ENCODE peak calls at places on chromosomes 4 and X, in five cellular contexts. S, R, E, P and N are unnamed samples.

GRCh38 chr4:108620933-108621905 is 843 bp downstream of the RPL34 start:
- ATAC-seq in S (no peak), R (no peak), E (no peak), P (peak), N (no peak)

GRCh38 chr4:110815950-110816349 is 193.1 kb upstream of the PITX2 start:
- ATAC-seq in S (no peak), R (no peak), E (no peak), P (no peak), N (no peak)

GRCh38 chr4:70956570-70957210 is 36.8 kb upstream of the DCK start:
- ATAC-seq in S (no peak), R (no peak), E (no peak), P (no peak), N (no peak)

GRCh38 chr4:169314906-169315305 is 44.1 kb upstream of the SH3RF1 start:
- ATAC-seq in S (no peak), R (no peak), E (no peak), P (no peak), N (peak)

GRCh38 chr4:147772459-147772969 is 40.6 kb downstream of the ARHGAP10 start:
- ATAC-seq in S (no peak), R (no peak), E (no peak), P (no peak), N (no peak)

GRCh38 chr4:152778656-152779512 is 646 bp downstream of the TIGD4 start:
- ATAC-seq in S (peak), R (no peak), E (peak), P (peak), N (no peak)

GRCh38 chr4:189858445-189858844 is 82.2 kb upstream of the FRG1 start:
- ATAC-seq in S (no peak), R (no peak), E (no peak), P (no peak), N (no peak)

GRCh38 chr4:16569790-16570189 is 328.7 kb downstream of the LDB2 start:
- ATAC-seq in S (no peak), R (no peak), E (no peak), P (no peak), N (no peak)

GRCh38 chr4:85778809-85779124 is 303.8 kb downstream of the ARHGAP24 start:
- ATAC-seq in S (no peak), R (no peak), E (no peak), P (no peak), N (peak)

GRCh38 chr4:78477276-78477675 is 74.3 kb upstream of the ANXA3 start:
- ATAC-seq in S (no peak), R (no peak), E (no peak), P (no peak), N (no peak)

GRCh38 chrX:124963717-124964116 is 356.0 kb upstream of the TEX13C start:
- ATAC-seq in S (no peak), R (no peak), E (no peak), P (no peak), N (no peak)